ENCODE peak calls at places on chromosomes 3 and 15, in seven cellular contexts. Y is spleen, V is adrenal gland, Z is heart left ventricle, W is esophagus squamous epithelium, H is iPS DF 6.9, F is left ventricle myocardium inferior. N is an unnamed sample. For H3K4me1, the result is how much of the 10 kb centered on the place peaks cover.

GRCh38 chr3:141429371-141430035 is 57.3 kb upstream of the RASA2 start:
- DNase-seq in Y (no peak), H (no peak), V (no peak), W (no peak), Z (peak), F (peak), N (no peak)

GRCh38 chr3:191523099-191523498 is 62.1 kb downstream of the PYDC2 start:
- DNase-seq in F (no peak), Y (no peak), H (no peak), W (no peak), Z (no peak), V (no peak), N (peak)

GRCh38 chr15:89326316-89326715 is 8.3 kb downstream of the POLG start:
- DNase-seq in Y (no peak), W (no peak), Z (no peak), H (no peak), V (no peak), F (no peak), N (no peak)

GRCh38 chr3:188345223-188345622 is 191.3 kb downstream of the LPP start:
- DNase-seq in W (no peak), Z (no peak), H (no peak), F (no peak), Y (no peak), V (no peak), N (no peak)

GRCh38 chr15:25859838-25860645 is 3.1 kb downstream of the ATP10A start:
- DNase-seq in F (no peak), Z (no peak), Y (no peak), H (no peak), W (no peak), V (no peak), N (peak)

GRCh38 chr3:22089284-22089683 is 338.3 kb upstream of the ZNF385D start:
- DNase-seq in H (peak), V (no peak), Y (no peak), F (no peak), Z (no peak), W (no peak), N (peak)

GRCh38 chr3:123503200-123503599 is 54.3 kb upstream of the ADCY5 start:
- DNase-seq in H (no peak), V (no peak), W (no peak), Y (no peak), F (no peak), Z (no peak), N (no peak)

GRCh38 chr3:61005591-61005990 is 245.7 kb downstream of the FHIT start:
- DNase-seq in H (no peak), Z (no peak), V (no peak), Y (no peak), W (no peak), F (no peak), N (no peak)

GRCh38 chr3:51622868-51623267 is 48.2 kb upstream of the TEX264 start:
- DNase-seq in W (no peak), H (no peak), Z (peak), V (no peak), Y (no peak), F (peak), N (no peak)

GRCh38 chr15:90154861-90155626 is 46.1 kb upstream of the SEMA4B start:
- DNase-seq in Z (no peak), V (no peak), W (no peak), H (no peak), Y (no peak), F (no peak), N (no peak)

GRCh38 chr15:29089731-29090616 is 179.6 kb downstream of the NSMCE3 start:
- DNase-seq in F (no peak), Z (no peak), W (no peak), H (no peak), Y (peak), V (no peak), N (no peak)

GRCh38 chr3:149339931-149340309 is 6.5 kb upstream of the TM4SF18 start:
- DNase-seq in Z (peak), H (peak), V (peak), F (peak), Y (peak), W (peak), N (peak)

GRCh38 chr15:69509131-69509530 is 56.5 kb downstream of the RPLP1 start:
- DNase-seq in W (no peak), H (no peak), F (no peak), V (no peak), Y (no peak), Z (no peak), N (no peak)

GRCh38 chr3:43998841-43999805 is 242.6 kb upstream of the TOPAZ1 start:
- DNase-seq in V (no peak), W (no peak), Z (no peak), F (no peak), H (no peak), Y (peak), N (no peak)

GRCh38 chr15:100918690-100919480 is at the start of gene LRRK1:
- DNase-seq in Z (peak), F (peak), V (peak), W (no peak), Y (peak), H (no peak), N (peak)

GRCh38 chr15:51172190-51172589 is 77.5 kb upstream of the TNFAIP8L3 start:
- DNase-seq in Y (no peak), H (no peak), W (no peak), F (no peak), Z (no peak), V (no peak), N (no peak)

GRCh38 chr3:134064081-134064480 is 34.4 kb upstream of the SLCO2A1 start:
- DNase-seq in F (no peak), Y (no peak), W (no peak), H (no peak), Z (no peak), V (no peak), N (no peak)

GRCh38 chr3:124453221-124453620 is 277.0 kb upstream of the UMPS start:
- DNase-seq in W (no peak), V (no peak), Y (no peak), H (no peak), Z (no peak), F (no peak), N (no peak)

GRCh38 chr3:44642337-44642736 is 6.2 kb upstream of the ZNF35 start:
- DNase-seq in W (no peak), F (no peak), Y (no peak), Z (no peak), V (no peak), H (no peak), N (no peak)

GRCh38 chr3:16370872-16371740 is 106.1 kb downstream of the OXNAD1 start:
- DNase-seq in W (no peak), V (no peak), H (no peak), Z (peak), Y (no peak), F (peak), N (peak)

GRCh38 chr15:71357357-71357756 is 242.1 kb downstream of the THSD4 start:
- DNase-seq in F (peak), W (no peak), Y (no peak), Z (peak), V (peak), H (no peak), N (no peak)

GRCh38 chr15:67189326-67190051 is 65.0 kb downstream of the AAGAB start:
- DNase-seq in F (peak), Y (peak), H (no peak), W (no peak), Z (peak), V (no peak), N (no peak)

GRCh38 chr3:126527006-126527405 is 3.1 kb downstream of the CHST13 start:
- DNase-seq in W (no peak), V (no peak), F (no peak), H (no peak), Z (peak), Y (peak), N (no peak)

GRCh38 chr3:124770341-124771082 is 40.3 kb downstream of the UMPS start:
- DNase-seq in Y (peak), H (no peak), Z (peak), F (peak), V (no peak), W (no peak), N (no peak)

GRCh38 chr15:82805994-82806406 is at the start of gene FSD2:
- DNase-seq in H (no peak), W (no peak), Z (peak), F (peak), V (no peak), Y (no peak), N (no peak)

GRCh38 chr3:152558386-152558785 is 276.5 kb upstream of the P2RY1 start:
- DNase-seq in Y (no peak), H (no peak), F (no peak), Z (no peak), W (no peak), V (no peak), N (no peak)

GRCh38 chr3:152556731-152557254 is 278.1 kb upstream of the P2RY1 start:
- DNase-seq in Y (no peak), Z (peak), F (peak), V (peak), H (no peak), W (no peak), N (peak)

GRCh38 chr3:152557302-152557999 is 277.5 kb upstream of the P2RY1 start:
- DNase-seq in W (no peak), V (no peak), Y (no peak), Z (no peak), H (no peak), F (no peak), N (no peak)

GRCh38 chr3:152559246-152559645 is 275.7 kb upstream of the P2RY1 start:
- DNase-seq in Z (no peak), Y (no peak), H (no peak), F (no peak), V (no peak), W (no peak), N (no peak)

GRCh38 chr3:152554980-152555379 is 280.0 kb upstream of the P2RY1 start:
- DNase-seq in W (no peak), H (no peak), Z (peak), Y (no peak), V (peak), F (no peak), N (peak)
- H3K27ac ChIP-seq in W (no peak), H (no peak), Z (peak), Y (no peak), V (peak), F (peak), N (no peak)

GRCh38 chr3:27714101-27714526 is 8.0 kb downstream of the EOMES start:
- DNase-seq in W (no peak), Z (no peak), H (no peak), Y (no peak), F (no peak), V (no peak), N (no peak)
- H3K4me3 ChIP-seq in W (peak), Z (peak), H (no peak), Y (peak), F (peak), V (no peak), N (no peak)

GRCh38 chr3:50519471-50520089 is 16.1 kb upstream of the CACNA2D2 start:
- DNase-seq in W (no peak), Z (peak), Y (peak), F (peak), H (peak), V (peak), N (peak)

GRCh38 chr3:50523170-50523865 is 19.9 kb upstream of the CACNA2D2 start:
- DNase-seq in V (no peak), Y (no peak), H (no peak), W (no peak), F (no peak), Z (no peak), N (no peak)

GRCh38 chr3:50521572-50521971 is 18.1 kb upstream of the CACNA2D2 start:
- DNase-seq in V (no peak), F (no peak), W (no peak), H (no peak), Y (no peak), Z (no peak), N (no peak)

GRCh38 chr3:50518441-50518840 is 15.0 kb upstream of the CACNA2D2 start:
- DNase-seq in V (no peak), Z (no peak), F (no peak), W (no peak), H (no peak), Y (no peak), N (no peak)

DNA sequence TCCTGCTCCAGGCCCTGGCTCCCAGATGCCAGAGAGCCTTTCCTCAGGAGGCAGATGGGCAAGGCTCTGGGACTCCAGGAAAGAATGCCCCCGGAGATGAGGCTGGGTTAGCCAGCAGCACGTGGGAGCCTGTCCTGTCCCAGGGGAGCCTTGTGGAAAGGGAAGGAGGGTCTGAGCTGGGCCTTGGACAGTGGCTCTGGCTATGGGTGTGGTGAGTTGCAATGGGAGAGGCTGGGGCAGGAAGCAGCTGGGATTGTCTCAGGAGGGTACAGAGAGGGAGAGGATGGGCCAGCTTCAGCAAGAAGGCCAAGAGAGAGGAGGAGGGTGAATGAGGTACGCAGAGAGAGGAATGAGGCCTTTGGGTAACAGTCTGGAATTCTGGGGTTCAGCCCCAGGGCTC is 17.4 kb upstream of the CACNA2D2 start:
- DNase-seq in Y (no peak), W (no peak), V (no peak), Z (no peak), F (no peak), H (no peak), N (no peak)
- H3K4me1 ChIP-seq in Y (under half), W (under half), V (under half), Z (under half), F (under half), H (under half), N (under half)

GRCh38 chr3:172078721-172079120 is 39.3 kb downstream of the FNDC3B start:
- DNase-seq in H (no peak), F (no peak), Z (no peak), W (no peak), Y (no peak), V (no peak), N (peak)

GRCh38 chr3:172082269-172082668 is 42.9 kb downstream of the FNDC3B start:
- DNase-seq in F (no peak), Z (peak), V (no peak), Y (no peak), H (no peak), W (no peak), N (no peak)

GRCh38 chr3:172078244-172078643 is 38.9 kb downstream of the FNDC3B start:
- DNase-seq in V (no peak), F (no peak), W (no peak), Z (no peak), H (no peak), Y (no peak), N (no peak)

GRCh38 chr3:172079326-172079976 is 40.1 kb downstream of the FNDC3B start:
- DNase-seq in H (no peak), Y (no peak), Z (no peak), W (no peak), V (no peak), F (no peak), N (no peak)

DNA sequence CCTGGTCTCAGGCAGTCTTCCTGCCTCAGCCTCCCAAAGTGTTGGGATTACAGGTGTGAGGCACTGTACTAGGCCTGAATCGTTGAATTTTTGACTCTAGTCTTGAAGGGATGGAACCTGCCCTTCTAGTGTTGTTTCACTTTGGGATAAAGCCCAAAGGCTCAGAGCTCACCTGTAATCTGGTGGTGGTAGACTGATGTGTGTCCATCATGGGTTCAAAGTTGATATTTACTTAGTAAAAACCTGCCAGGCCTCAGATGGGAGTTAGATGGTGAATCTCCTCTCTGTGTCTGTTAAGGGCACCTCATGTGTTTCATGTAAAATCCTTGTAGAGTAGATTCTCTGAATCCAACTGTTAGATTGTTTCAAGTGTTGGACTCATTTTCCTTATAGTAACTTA is 41.1 kb downstream of the FNDC3B start:
- DNase-seq in H (no peak), Y (no peak), Z (no peak), W (no peak), F (no peak), V (no peak), N (no peak)
- H3K27ac ChIP-seq in H (no peak), Y (no peak), Z (no peak), W (no peak), F (no peak), V (no peak), N (no peak)

DNA sequence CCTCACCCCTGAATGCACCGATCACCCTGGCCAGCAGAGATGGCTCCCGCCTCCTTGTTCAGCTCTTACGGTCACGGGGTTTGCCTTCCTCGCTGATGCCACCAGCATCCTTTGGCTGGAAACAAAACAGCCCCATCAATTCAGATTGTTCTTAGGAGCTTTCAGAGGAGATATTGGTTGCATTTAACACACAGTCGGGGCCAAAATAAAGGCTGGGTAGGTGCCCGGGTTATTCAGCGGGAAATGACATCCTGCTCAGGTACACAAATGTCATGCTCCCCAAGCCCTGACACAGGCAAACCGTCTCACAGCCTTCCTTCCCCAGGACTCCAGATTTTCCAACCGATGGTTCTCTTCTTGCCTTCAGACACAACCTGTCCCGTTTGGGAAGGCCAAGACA is 62.4 kb upstream of the MEF2A start:
- DNase-seq in H (no peak), Y (no peak), W (no peak), F (no peak), Z (no peak), V (no peak), N (no peak)
- H3K4me3 ChIP-seq in H (no peak), Y (no peak), W (no peak), F (no peak), Z (no peak), V (no peak), N (no peak)

GRCh38 chr15:75356539-75356938 is 9.7 kb downstream of the NEIL1 start:
- DNase-seq in V (no peak), W (no peak), H (no peak), Z (no peak), F (no peak), Y (no peak), N (no peak)
- H3K4me1 ChIP-seq in V (under half), W (under half), H (under half), Z (under half), F (under half), Y (under half), N (under half)